ENCODE peak calls at places on chromosomes 12 and 14, in four cellular contexts. O, R, Q and B are unnamed samples.

GRCh38 chr12:24719293-24719721 is 229.6 kb downstream of the BCAT1 start:
- DNase-seq in O (peak; percentile 12), R (peak; percentile 68), Q (no peak), B (no peak)

GRCh38 chr12:27733052-27733656 is 22.5 kb downstream of the MRPS35 start:
- DNase-seq in O (peak; percentile 65), R (peak; percentile 44), Q (peak; percentile 34), B (no peak)

GRCh38 chr12:3838065-3838464 is 35.1 kb downstream of the PARP11 start:
- DNase-seq in O (no peak), R (no peak), Q (no peak), B (no peak)

GRCh38 chr14:77037886-77038511 is 9.5 kb upstream of the IRF2BPL start:
- DNase-seq in O (no peak), R (peak; percentile 55), Q (no peak), B (peak; percentile 82)

GRCh38 chr14:51139221-51139681 is 44.3 kb upstream of the TRIM9 start:
- DNase-seq in O (no peak), R (no peak), Q (no peak), B (no peak)

GRCh38 chr14:39641224-39641623 is 209.0 kb upstream of the FBXO33 start:
- DNase-seq in O (no peak), R (no peak), Q (no peak), B (no peak)

GRCh38 chr12:46386360-46386867 is 13.8 kb upstream of the SLC38A2 start:
- DNase-seq in O (peak; percentile 37), R (peak; percentile 97), Q (no peak), B (no peak)

GRCh38 chr12:93805736-93806141 is 128.6 kb downstream of the CRADD start:
- DNase-seq in O (no peak), R (no peak), Q (no peak), B (no peak)

GRCh38 chr14:35155962-35156361 is 33.6 kb downstream of the PRORP start:
- DNase-seq in O (peak; percentile 69), R (peak; percentile 82), Q (no peak), B (no peak)